ENCODE peak calls at places on chromosome 14, in four cellular contexts. Q is central memory CD4-positive, alpha-beta T cell; M is GM23248; S is PC-9. E is an unnamed sample.

GRCh38 chr14:100375273-100375962 is 52.3 kb downstream of the SLC25A47 start:
- DNase-seq in Q (peak), M (peak), S (peak), E (peak)

GRCh38 chr14:49766839-49767238 is 1.1 kb upstream of the KLHDC2 start:
- DNase-seq in Q (peak), M (peak), S (peak), E (no peak)

GRCh38 chr14:41609704-41610183 is 3.1 kb downstream of the LRFN5 start:
- DNase-seq in Q (no peak), M (peak), S (no peak), E (peak)

GRCh38 chr14:37090026-37090425 is 82.4 kb downstream of the SLC25A21 start:
- DNase-seq in Q (no peak), M (peak), S (no peak), E (no peak)

GRCh38 chr14:56816575-56817391 is 6.5 kb upstream of the OTX2 start:
- DNase-seq in Q (no peak), M (no peak), S (no peak), E (no peak)

GRCh38 chr14:100827751-100828447 is 2.0 kb downstream of the MEG3 start:
- DNase-seq in Q (no peak), M (peak), S (no peak), E (peak)

GRCh38 chr14:20278414-20278813 is 27.3 kb downstream of the TTC5 start:
- DNase-seq in Q (no peak), M (no peak), S (no peak), E (peak)

GRCh38 chr14:67744057-67744456 is 42.4 kb downstream of the RDH12 start:
- DNase-seq in Q (no peak), M (no peak), S (no peak), E (no peak)

GRCh38 chr14:66972469-66972868 is 216.8 kb upstream of the GARIN2 start:
- DNase-seq in Q (no peak), M (no peak), S (no peak), E (no peak)

GRCh38 chr14:68657300-68658028 is 135.4 kb downstream of the ZFP36L1 start:
- DNase-seq in Q (no peak), M (no peak), S (no peak), E (no peak)

GRCh38 chr14:96445844-96446710 is 54.1 kb downstream of the AK7 start:
- DNase-seq in Q (no peak), M (no peak), S (no peak), E (no peak)

GRCh38 chr14:42143114-42143513 is 536.4 kb downstream of the LRFN5 start:
- DNase-seq in Q (no peak), M (no peak), S (no peak), E (no peak)

GRCh38 chr14:89254201-89254919 is 162.7 kb downstream of the FOXN3 start:
- DNase-seq in Q (no peak), M (no peak), S (no peak), E (no peak)

GRCh38 chr14:32662234-32662633 is 276.4 kb upstream of the NPAS3 start:
- DNase-seq in Q (no peak), M (peak), S (no peak), E (no peak)

GRCh38 chr14:68401320-68401719 is 391.5 kb downstream of the ZFP36L1 start:
- DNase-seq in Q (no peak), M (peak), S (peak), E (peak)

E was measured in fibroblast of the aortic adventitia.